ENCODE peak calls at places on chromosomes 7 and 10, in four cellular contexts. One of them, this sample, is unnamed.

GRCh38 chr7:117827861-117828260 is 45.4 kb downstream of the CTTNBP2 start:
- DNase-seq in progenitor cell of endocrine pancreas: no peak
- DNase-seq in HEK293T: no peak
- DNase-seq in effector CD4-positive, alpha-beta T cell: no peak
- DNase-seq in this sample: peak

GRCh38 chr7:30247546-30248386 is 36.6 kb upstream of the ZNRF2 start:
- DNase-seq in progenitor cell of endocrine pancreas: no peak
- DNase-seq in HEK293T: no peak
- DNase-seq in effector CD4-positive, alpha-beta T cell: no peak
- DNase-seq in this sample: no peak

GRCh38 chr7:44265733-44266132 is 59.7 kb downstream of the CAMK2B start:
- DNase-seq in progenitor cell of endocrine pancreas: no peak
- DNase-seq in HEK293T: no peak
- DNase-seq in effector CD4-positive, alpha-beta T cell: no peak
- DNase-seq in this sample: no peak

GRCh38 chr7:68425377-68425776 is 1172.9 kb upstream of the AUTS2 start:
- DNase-seq in progenitor cell of endocrine pancreas: no peak
- DNase-seq in HEK293T: no peak
- DNase-seq in effector CD4-positive, alpha-beta T cell: no peak
- DNase-seq in this sample: peak

GRCh38 chr10:119616879-119617580 is 20.3 kb upstream of the TIAL1 start:
- DNase-seq in progenitor cell of endocrine pancreas: no peak
- DNase-seq in HEK293T: no peak
- DNase-seq in effector CD4-positive, alpha-beta T cell: no peak
- DNase-seq in this sample: peak

GRCh38 chr10:73879296-73880173 is 5.2 kb upstream of the CAMK2G start:
- DNase-seq in progenitor cell of endocrine pancreas: peak
- DNase-seq in HEK293T: peak
- DNase-seq in effector CD4-positive, alpha-beta T cell: peak
- DNase-seq in this sample: peak

GRCh38 chr10:96720422-96721206 is at the start of gene PIK3AP1:
- DNase-seq in progenitor cell of endocrine pancreas: peak
- DNase-seq in HEK293T: peak
- DNase-seq in effector CD4-positive, alpha-beta T cell: peak
- DNase-seq in this sample: no peak

GRCh38 chr7:4445777-4446176 is 236.3 kb upstream of the FOXK1 start:
- DNase-seq in progenitor cell of endocrine pancreas: no peak
- DNase-seq in HEK293T: no peak
- DNase-seq in effector CD4-positive, alpha-beta T cell: no peak
- DNase-seq in this sample: no peak

GRCh38 chr10:106083572-106083971 is 1080.9 kb downstream of the SORCS1 start:
- DNase-seq in progenitor cell of endocrine pancreas: no peak
- DNase-seq in HEK293T: no peak
- DNase-seq in effector CD4-positive, alpha-beta T cell: no peak
- DNase-seq in this sample: no peak

GRCh38 chr7:30703756-30704155 is 21.5 kb upstream of the CRHR2 start:
- DNase-seq in progenitor cell of endocrine pancreas: no peak
- DNase-seq in HEK293T: no peak
- DNase-seq in effector CD4-positive, alpha-beta T cell: no peak
- DNase-seq in this sample: peak

GRCh38 chr10:79430946-79431345 is 14.5 kb downstream of the ZCCHC24 start:
- DNase-seq in progenitor cell of endocrine pancreas: no peak
- DNase-seq in HEK293T: no peak
- DNase-seq in effector CD4-positive, alpha-beta T cell: no peak
- DNase-seq in this sample: no peak

GRCh38 chr10:102431452-102432124 is 786 bp downstream of the CUEDC2 start:
- DNase-seq in progenitor cell of endocrine pancreas: no peak
- DNase-seq in HEK293T: no peak
- DNase-seq in effector CD4-positive, alpha-beta T cell: no peak
- DNase-seq in this sample: peak

GRCh38 chr7:142104550-142105527 is 6.7 kb upstream of the MGAM2 start:
- DNase-seq in progenitor cell of endocrine pancreas: no peak
- DNase-seq in HEK293T: no peak
- DNase-seq in effector CD4-positive, alpha-beta T cell: no peak
- DNase-seq in this sample: peak

GRCh38 chr7:115183431-115184057 is 261.6 kb downstream of the MDFIC start:
- DNase-seq in progenitor cell of endocrine pancreas: no peak
- DNase-seq in HEK293T: no peak
- DNase-seq in effector CD4-positive, alpha-beta T cell: no peak
- DNase-seq in this sample: no peak

GRCh38 chr10:14415676-14416307 is 85.1 kb upstream of the FRMD4A start:
- DNase-seq in progenitor cell of endocrine pancreas: no peak
- DNase-seq in HEK293T: no peak
- DNase-seq in effector CD4-positive, alpha-beta T cell: no peak
- DNase-seq in this sample: no peak

GRCh38 chr7:131015131-131015954 is 281.3 kb upstream of the KLF14 start:
- DNase-seq in progenitor cell of endocrine pancreas: no peak
- DNase-seq in HEK293T: no peak
- DNase-seq in effector CD4-positive, alpha-beta T cell: no peak
- DNase-seq in this sample: no peak

GRCh38 chr7:304574-305409 is 14.8 kb downstream of the FOXL3 start:
- DNase-seq in progenitor cell of endocrine pancreas: no peak
- DNase-seq in HEK293T: no peak
- DNase-seq in effector CD4-positive, alpha-beta T cell: no peak
- DNase-seq in this sample: no peak

GRCh38 chr7:64045301-64046040 is at the start of gene ZNF727:
- DNase-seq in progenitor cell of endocrine pancreas: no peak
- DNase-seq in HEK293T: no peak
- DNase-seq in effector CD4-positive, alpha-beta T cell: no peak
- DNase-seq in this sample: no peak

GRCh38 chr10:11740907-11741306 is 1.3 kb upstream of the ECHDC3 start:
- DNase-seq in progenitor cell of endocrine pancreas: no peak
- DNase-seq in HEK293T: no peak
- DNase-seq in effector CD4-positive, alpha-beta T cell: no peak
- DNase-seq in this sample: no peak

GRCh38 chr10:79404231-79404609 is 41.2 kb downstream of the ZCCHC24 start:
- DNase-seq in progenitor cell of endocrine pancreas: no peak
- DNase-seq in HEK293T: no peak
- DNase-seq in effector CD4-positive, alpha-beta T cell: no peak
- DNase-seq in this sample: peak

GRCh38 chr10:70292016-70292415 is 8.2 kb upstream of the NPFFR1 start:
- DNase-seq in progenitor cell of endocrine pancreas: no peak
- DNase-seq in HEK293T: no peak
- DNase-seq in effector CD4-positive, alpha-beta T cell: no peak
- DNase-seq in this sample: no peak

GRCh38 chr7:24197852-24198251 is 86.1 kb upstream of the NPY start:
- DNase-seq in progenitor cell of endocrine pancreas: no peak
- DNase-seq in HEK293T: no peak
- DNase-seq in effector CD4-positive, alpha-beta T cell: no peak
- DNase-seq in this sample: no peak

GRCh38 chr10:129901389-129902045 is 62.6 kb downstream of the EBF3 start:
- DNase-seq in progenitor cell of endocrine pancreas: no peak
- DNase-seq in HEK293T: no peak
- DNase-seq in effector CD4-positive, alpha-beta T cell: no peak
- DNase-seq in this sample: no peak

GRCh38 chr7:44490351-44491200 is at the start of gene NUDCD3:
- DNase-seq in progenitor cell of endocrine pancreas: peak
- DNase-seq in HEK293T: peak
- DNase-seq in effector CD4-positive, alpha-beta T cell: peak
- DNase-seq in this sample: peak

GRCh38 chr10:98097611-98098010 is 36.8 kb upstream of the R3HCC1L start:
- DNase-seq in progenitor cell of endocrine pancreas: no peak
- DNase-seq in HEK293T: peak
- DNase-seq in effector CD4-positive, alpha-beta T cell: no peak
- DNase-seq in this sample: no peak

GRCh38 chr10:4586756-4587155 is 239.3 kb upstream of the AKR1E2 start:
- DNase-seq in progenitor cell of endocrine pancreas: no peak
- DNase-seq in HEK293T: no peak
- DNase-seq in effector CD4-positive, alpha-beta T cell: no peak
- DNase-seq in this sample: no peak

GRCh38 chr7:139004321-139005075 is 23.3 kb upstream of the KIAA1549 start:
- DNase-seq in progenitor cell of endocrine pancreas: no peak
- DNase-seq in HEK293T: no peak
- DNase-seq in effector CD4-positive, alpha-beta T cell: no peak
- DNase-seq in this sample: no peak

GRCh38 chr10:29636178-29636577 is 1.4 kb upstream of the SVIL start:
- DNase-seq in progenitor cell of endocrine pancreas: no peak
- DNase-seq in HEK293T: no peak
- DNase-seq in effector CD4-positive, alpha-beta T cell: no peak
- DNase-seq in this sample: no peak

GRCh38 chr10:15877836-15878576 is 17.7 kb upstream of the MINDY3 start:
- DNase-seq in progenitor cell of endocrine pancreas: no peak
- DNase-seq in HEK293T: no peak
- DNase-seq in effector CD4-positive, alpha-beta T cell: no peak
- DNase-seq in this sample: no peak

GRCh38 chr10:110527731-110528171 is 30.0 kb downstream of the DUSP5 start:
- DNase-seq in progenitor cell of endocrine pancreas: no peak
- DNase-seq in HEK293T: no peak
- DNase-seq in effector CD4-positive, alpha-beta T cell: no peak
- DNase-seq in this sample: no peak

GRCh38 chr7:158500651-158501052 is 87.0 kb downstream of the PTPRN2 start:
- DNase-seq in progenitor cell of endocrine pancreas: no peak
- DNase-seq in HEK293T: no peak
- DNase-seq in effector CD4-positive, alpha-beta T cell: no peak
- DNase-seq in this sample: no peak

GRCh38 chr7:40597517-40597916 is 462.7 kb downstream of the SUGCT start:
- DNase-seq in progenitor cell of endocrine pancreas: no peak
- DNase-seq in HEK293T: no peak
- DNase-seq in effector CD4-positive, alpha-beta T cell: no peak
- DNase-seq in this sample: peak

GRCh38 chr10:121231059-121231458 is 367.2 kb downstream of the FGFR2 start:
- DNase-seq in progenitor cell of endocrine pancreas: no peak
- DNase-seq in HEK293T: no peak
- DNase-seq in effector CD4-positive, alpha-beta T cell: no peak
- DNase-seq in this sample: no peak

GRCh38 chr10:80536361-80536835 is 1.3 kb upstream of the SH2D4B start:
- DNase-seq in progenitor cell of endocrine pancreas: no peak
- DNase-seq in HEK293T: no peak
- DNase-seq in effector CD4-positive, alpha-beta T cell: no peak
- DNase-seq in this sample: no peak

GRCh38 chr7:9718071-9718470 is 1255.6 kb upstream of the PHF14 start:
- DNase-seq in progenitor cell of endocrine pancreas: no peak
- DNase-seq in HEK293T: no peak
- DNase-seq in effector CD4-positive, alpha-beta T cell: no peak
- DNase-seq in this sample: peak

GRCh38 chr10:61993676-61994401 is 92.3 kb downstream of the ARID5B start:
- DNase-seq in progenitor cell of endocrine pancreas: no peak
- DNase-seq in HEK293T: no peak
- DNase-seq in effector CD4-positive, alpha-beta T cell: no peak
- DNase-seq in this sample: no peak

GRCh38 chr10:117965984-117966383 is 80.8 kb downstream of the RAB11FIP2 start:
- DNase-seq in progenitor cell of endocrine pancreas: no peak
- DNase-seq in HEK293T: no peak
- DNase-seq in effector CD4-positive, alpha-beta T cell: no peak
- DNase-seq in this sample: no peak

GRCh38 chr10:66349726-66350125 is 576.1 kb upstream of the LRRTM3 start:
- DNase-seq in progenitor cell of endocrine pancreas: no peak
- DNase-seq in HEK293T: no peak
- DNase-seq in effector CD4-positive, alpha-beta T cell: no peak
- DNase-seq in this sample: no peak

This sample was measured in SK-MEL-5.